ENCODE peak calls at places on chromosomes 11 and 22, in ten cellular contexts. One of them, this sample, is unnamed.

GRCh38 chr22:35314161-35314942 is 14.7 kb downstream of the TOM1 start:
- DNase-seq in pancreas: peak; percentile 9
- DNase-seq in caudate nucleus: no peak
- DNase-seq in cardiac fibroblast: no peak
- DNase-seq in tibial artery: peak; percentile 62
- DNase-seq in iris pigment epithelial cell: no peak
- DNase-seq in Calu3: no peak
- DNase-seq in mucosa of descending colon: peak; percentile 77
- DNase-seq in astrocyte of the cerebellum: no peak
- DNase-seq in GOT3: no peak
- DNase-seq in this sample: no peak

GRCh38 chr11:67434395-67434881 is 3.0 kb downstream of the PTPRCAP start:
- DNase-seq in pancreas: no peak
- DNase-seq in caudate nucleus: no peak
- DNase-seq in cardiac fibroblast: no peak
- DNase-seq in tibial artery: no peak
- DNase-seq in iris pigment epithelial cell: no peak
- DNase-seq in Calu3: no peak
- DNase-seq in mucosa of descending colon: no peak
- DNase-seq in astrocyte of the cerebellum: no peak
- DNase-seq in GOT3: no peak
- DNase-seq in this sample: no peak

GRCh38 chr22:19607198-19608113 is 83.2 kb upstream of the CLDN5 start:
- DNase-seq in pancreas: peak; percentile 27
- DNase-seq in caudate nucleus: peak; percentile 21
- DNase-seq in cardiac fibroblast: peak; percentile 16
- DNase-seq in tibial artery: no peak
- DNase-seq in iris pigment epithelial cell: no peak
- DNase-seq in Calu3: no peak
- DNase-seq in mucosa of descending colon: no peak
- DNase-seq in astrocyte of the cerebellum: no peak
- DNase-seq in GOT3: no peak
- DNase-seq in this sample: peak; percentile 61

GRCh38 chr11:128302425-128303186 is 284.8 kb downstream of the ETS1 start:
- DNase-seq in pancreas: no peak
- DNase-seq in caudate nucleus: no peak
- DNase-seq in cardiac fibroblast: no peak
- DNase-seq in tibial artery: no peak
- DNase-seq in iris pigment epithelial cell: no peak
- DNase-seq in Calu3: no peak
- DNase-seq in mucosa of descending colon: no peak
- DNase-seq in astrocyte of the cerebellum: no peak
- DNase-seq in GOT3: no peak
- DNase-seq in this sample: no peak

GRCh38 chr22:41367039-41367679 is 14.6 kb upstream of the TEF start:
- DNase-seq in pancreas: peak; percentile 99
- DNase-seq in caudate nucleus: peak; percentile 94
- DNase-seq in cardiac fibroblast: peak; percentile 99
- DNase-seq in tibial artery: peak; percentile 99
- DNase-seq in iris pigment epithelial cell: peak; percentile 97
- DNase-seq in Calu3: peak; percentile 97
- DNase-seq in mucosa of descending colon: peak; percentile 96
- DNase-seq in astrocyte of the cerebellum: peak; percentile 80
- DNase-seq in GOT3: peak; percentile 62
- DNase-seq in this sample: peak; percentile 91

GRCh38 chr11:8178297-8178696 is 9.5 kb upstream of the RIC3 start:
- DNase-seq in pancreas: no peak
- DNase-seq in caudate nucleus: no peak
- DNase-seq in cardiac fibroblast: no peak
- DNase-seq in tibial artery: no peak
- DNase-seq in iris pigment epithelial cell: no peak
- DNase-seq in Calu3: no peak
- DNase-seq in mucosa of descending colon: no peak
- DNase-seq in astrocyte of the cerebellum: no peak
- DNase-seq in GOT3: no peak
- DNase-seq in this sample: no peak

GRCh38 chr11:59429924-59430516 is 3.8 kb upstream of the OR5A2 start:
- DNase-seq in pancreas: peak; percentile 42
- DNase-seq in caudate nucleus: no peak
- DNase-seq in cardiac fibroblast: peak; percentile 59
- DNase-seq in tibial artery: no peak
- DNase-seq in iris pigment epithelial cell: peak; percentile 39
- DNase-seq in Calu3: peak; percentile 66
- DNase-seq in mucosa of descending colon: no peak
- DNase-seq in astrocyte of the cerebellum: peak; percentile 12
- DNase-seq in GOT3: no peak
- DNase-seq in this sample: no peak

GRCh38 chr22:50308597-50308935 is 1.1 kb upstream of the PLXNB2 start:
- DNase-seq in pancreas: no peak
- DNase-seq in caudate nucleus: no peak
- DNase-seq in cardiac fibroblast: peak; percentile 88
- DNase-seq in tibial artery: peak; percentile 93
- DNase-seq in iris pigment epithelial cell: no peak
- DNase-seq in Calu3: no peak
- DNase-seq in mucosa of descending colon: peak; percentile 88
- DNase-seq in astrocyte of the cerebellum: no peak
- DNase-seq in GOT3: no peak
- DNase-seq in this sample: peak; percentile 59

GRCh38 chr11:130786987-130787688 is 129.1 kb downstream of the SNX19 start:
- DNase-seq in pancreas: peak; percentile 52
- DNase-seq in caudate nucleus: no peak
- DNase-seq in cardiac fibroblast: peak; percentile 14
- DNase-seq in tibial artery: no peak
- DNase-seq in iris pigment epithelial cell: peak; percentile 14
- DNase-seq in Calu3: peak; percentile 27
- DNase-seq in mucosa of descending colon: no peak
- DNase-seq in astrocyte of the cerebellum: no peak
- DNase-seq in GOT3: no peak
- DNase-seq in this sample: no peak

GRCh38 chr11:110305169-110306018 is 9.0 kb upstream of the RDX start:
- DNase-seq in pancreas: no peak
- DNase-seq in caudate nucleus: no peak
- DNase-seq in cardiac fibroblast: peak; percentile 48
- DNase-seq in tibial artery: no peak
- DNase-seq in iris pigment epithelial cell: peak; percentile 59
- DNase-seq in Calu3: no peak
- DNase-seq in mucosa of descending colon: no peak
- DNase-seq in astrocyte of the cerebellum: no peak
- DNase-seq in GOT3: no peak
- DNase-seq in this sample: no peak

GRCh38 chr22:50282361-50283144 is 12.4 kb upstream of the MAPK11 start:
- DNase-seq in pancreas: peak; percentile 78
- DNase-seq in caudate nucleus: no peak
- DNase-seq in cardiac fibroblast: peak; percentile 51
- DNase-seq in tibial artery: no peak
- DNase-seq in iris pigment epithelial cell: peak; percentile 85
- DNase-seq in Calu3: peak; percentile 95
- DNase-seq in mucosa of descending colon: no peak
- DNase-seq in astrocyte of the cerebellum: peak; percentile 45
- DNase-seq in GOT3: no peak
- DNase-seq in this sample: peak; percentile 76

GRCh38 chr11:10887307-10887706 is 29.5 kb upstream of the ZBED5 start:
- DNase-seq in pancreas: no peak
- DNase-seq in caudate nucleus: no peak
- DNase-seq in cardiac fibroblast: no peak
- DNase-seq in tibial artery: no peak
- DNase-seq in iris pigment epithelial cell: no peak
- DNase-seq in Calu3: no peak
- DNase-seq in mucosa of descending colon: no peak
- DNase-seq in astrocyte of the cerebellum: no peak
- DNase-seq in GOT3: no peak
- DNase-seq in this sample: no peak

GRCh38 chr22:49915610-49916009 is 2.6 kb downstream of the ALG12 start:
- DNase-seq in pancreas: no peak
- DNase-seq in caudate nucleus: no peak
- DNase-seq in cardiac fibroblast: no peak
- DNase-seq in tibial artery: no peak
- DNase-seq in iris pigment epithelial cell: no peak
- DNase-seq in Calu3: no peak
- DNase-seq in mucosa of descending colon: peak; percentile 22
- DNase-seq in astrocyte of the cerebellum: no peak
- DNase-seq in GOT3: no peak
- DNase-seq in this sample: no peak

GRCh38 chr11:33934450-33934849 is 42.6 kb upstream of the LMO2 start:
- DNase-seq in pancreas: no peak
- DNase-seq in caudate nucleus: no peak
- DNase-seq in cardiac fibroblast: no peak
- DNase-seq in tibial artery: no peak
- DNase-seq in iris pigment epithelial cell: no peak
- DNase-seq in Calu3: no peak
- DNase-seq in mucosa of descending colon: no peak
- DNase-seq in astrocyte of the cerebellum: no peak
- DNase-seq in GOT3: no peak
- DNase-seq in this sample: no peak

GRCh38 chr11:62427630-62428233 is 8.9 kb downstream of the SCGB1A1 start:
- DNase-seq in pancreas: no peak
- DNase-seq in caudate nucleus: no peak
- DNase-seq in cardiac fibroblast: no peak
- DNase-seq in tibial artery: no peak
- DNase-seq in iris pigment epithelial cell: peak; percentile 72
- DNase-seq in Calu3: no peak
- DNase-seq in mucosa of descending colon: no peak
- DNase-seq in astrocyte of the cerebellum: no peak
- DNase-seq in GOT3: no peak
- DNase-seq in this sample: no peak

GRCh38 chr11:114229062-114229450 is 67.1 kb upstream of the NNMT start:
- DNase-seq in pancreas: no peak
- DNase-seq in caudate nucleus: peak; percentile 26
- DNase-seq in cardiac fibroblast: no peak
- DNase-seq in tibial artery: no peak
- DNase-seq in iris pigment epithelial cell: no peak
- DNase-seq in Calu3: no peak
- DNase-seq in mucosa of descending colon: no peak
- DNase-seq in astrocyte of the cerebellum: no peak
- DNase-seq in GOT3: no peak
- DNase-seq in this sample: no peak

GRCh38 chr11:75562836-75563484 is 907 bp downstream of the SERPINH1 start:
- DNase-seq in pancreas: no peak
- DNase-seq in caudate nucleus: no peak
- DNase-seq in cardiac fibroblast: peak; percentile 70
- DNase-seq in tibial artery: no peak
- DNase-seq in iris pigment epithelial cell: peak; percentile 65
- DNase-seq in Calu3: peak; percentile 19
- DNase-seq in mucosa of descending colon: peak; percentile 61
- DNase-seq in astrocyte of the cerebellum: no peak
- DNase-seq in GOT3: no peak
- DNase-seq in this sample: no peak

GRCh38 chr22:29225422-29226090 is 19.9 kb downstream of the EMID1 start:
- DNase-seq in pancreas: peak; percentile 49
- DNase-seq in caudate nucleus: no peak
- DNase-seq in cardiac fibroblast: peak; percentile 35
- DNase-seq in tibial artery: no peak
- DNase-seq in iris pigment epithelial cell: peak; percentile 45
- DNase-seq in Calu3: no peak
- DNase-seq in mucosa of descending colon: no peak
- DNase-seq in astrocyte of the cerebellum: no peak
- DNase-seq in GOT3: no peak
- DNase-seq in this sample: peak; percentile 65

GRCh38 chr22:42270178-42270511 is 308 bp downstream of the TCF20 start:
- DNase-seq in pancreas: peak; percentile 44
- DNase-seq in caudate nucleus: no peak
- DNase-seq in cardiac fibroblast: no peak
- DNase-seq in tibial artery: no peak
- DNase-seq in iris pigment epithelial cell: no peak
- DNase-seq in Calu3: peak; percentile 51
- DNase-seq in mucosa of descending colon: no peak
- DNase-seq in astrocyte of the cerebellum: no peak
- DNase-seq in GOT3: no peak
- DNase-seq in this sample: peak; percentile 27

GRCh38 chr11:72789493-72790131 is 4.2 kb downstream of the STARD10 start:
- DNase-seq in pancreas: no peak
- DNase-seq in caudate nucleus: peak; percentile 54
- DNase-seq in cardiac fibroblast: peak; percentile 74
- DNase-seq in tibial artery: peak; percentile 83
- DNase-seq in iris pigment epithelial cell: no peak
- DNase-seq in Calu3: no peak
- DNase-seq in mucosa of descending colon: peak; percentile 37
- DNase-seq in astrocyte of the cerebellum: no peak
- DNase-seq in GOT3: no peak
- DNase-seq in this sample: no peak

GRCh38 chr22:39215430-39216142 is 29.2 kb downstream of the PDGFB start:
- DNase-seq in pancreas: peak; percentile 18
- DNase-seq in caudate nucleus: no peak
- DNase-seq in cardiac fibroblast: no peak
- DNase-seq in tibial artery: peak; percentile 17
- DNase-seq in iris pigment epithelial cell: no peak
- DNase-seq in Calu3: no peak
- DNase-seq in mucosa of descending colon: no peak
- DNase-seq in astrocyte of the cerebellum: no peak
- DNase-seq in GOT3: no peak
- DNase-seq in this sample: no peak

GRCh38 chr22:40043086-40043485 is 48.3 kb downstream of the FAM83F start:
- DNase-seq in pancreas: peak; percentile 78
- DNase-seq in caudate nucleus: no peak
- DNase-seq in cardiac fibroblast: peak; percentile 79
- DNase-seq in tibial artery: no peak
- DNase-seq in iris pigment epithelial cell: no peak
- DNase-seq in Calu3: no peak
- DNase-seq in mucosa of descending colon: no peak
- DNase-seq in astrocyte of the cerebellum: no peak
- DNase-seq in GOT3: no peak
- DNase-seq in this sample: no peak

GRCh38 chr11:107859459-107860239 is 1.1 kb upstream of the SLC35F2 start:
- DNase-seq in pancreas: peak; percentile 24
- DNase-seq in caudate nucleus: no peak
- DNase-seq in cardiac fibroblast: peak; percentile 13
- DNase-seq in tibial artery: peak; percentile 67
- DNase-seq in iris pigment epithelial cell: no peak
- DNase-seq in Calu3: peak; percentile 44
- DNase-seq in mucosa of descending colon: peak; percentile 81
- DNase-seq in astrocyte of the cerebellum: no peak
- DNase-seq in GOT3: no peak
- DNase-seq in this sample: peak; percentile 50

This sample was measured in Peyer's patch.